ENCODE peak calls at places on chromosomes 7 and 10, in six cellular contexts. Z is gastrocnemius medialis, S is transverse colon, D is prostate gland, L is heart left ventricle, I is esophagus squamous epithelium. V is an unnamed sample. For H3K4me1 and H3K27me3, the result is how much of the 10 kb centered on the place peaks cover.

GRCh38 chr10:29946953-29947700 is 112.3 kb downstream of the JCAD start:
- DNase-seq in Z (peak), S (no peak), D (peak), L (peak), I (no peak), V (peak)

GRCh38 chr10:75600833-75601232 is 169.4 kb downstream of the LRMDA start:
- DNase-seq in Z (no peak), S (no peak), D (no peak), L (no peak), I (no peak), V (no peak)

GRCh38 chr7:71574153-71574894 is 442.4 kb downstream of the GALNT17 start:
- DNase-seq in Z (no peak), S (no peak), D (no peak), L (no peak), I (no peak), V (no peak)

GRCh38 chr7:100680589-100681271 is 7.2 kb downstream of the GNB2 start:
- DNase-seq in Z (no peak), S (peak), D (no peak), L (no peak), I (no peak), V (peak)

GRCh38 chr10:93061594-93062498 is 1.2 kb downstream of the CYP26C1 start:
- DNase-seq in Z (no peak), S (no peak), D (no peak), L (no peak), I (no peak), V (no peak)

GRCh38 chr7:72406820-72407403 is 5.2 kb downstream of the CALN1 start:
- DNase-seq in Z (no peak), S (no peak), D (no peak), L (no peak), I (no peak), V (no peak)

GRCh38 chr7:101378808-101379207 is 16.1 kb downstream of the COL26A1 start:
- DNase-seq in Z (no peak), S (no peak), D (peak), L (peak), I (no peak), V (no peak)

GRCh38 chr10:86674912-86675311 is 6.6 kb downstream of the LDB3 start:
- DNase-seq in Z (peak), S (no peak), D (no peak), L (no peak), I (no peak), V (no peak)

GRCh38 chr10:63376560-63377304 is 89.0 kb downstream of the JMJD1C start:
- DNase-seq in Z (no peak), S (no peak), D (no peak), L (no peak), I (no peak), V (no peak)

GRCh38 chr10:67670401-67670800 is 25.6 kb downstream of the CTNNA3 start:
- DNase-seq in Z (no peak), S (no peak), D (no peak), L (no peak), I (no peak), V (no peak)

GRCh38 chr10:44962870-44963738 is 3.5 kb downstream of the RASSF4 start:
- DNase-seq in Z (peak), S (peak), D (no peak), L (no peak), I (no peak), V (no peak)

GRCh38 chr7:4484545-4484944 is 197.6 kb upstream of the FOXK1 start:
- DNase-seq in Z (no peak), S (no peak), D (no peak), L (no peak), I (no peak), V (no peak)

GRCh38 chr7:97733276-97734206 is 1.7 kb downstream of the TAC1 start:
- DNase-seq in Z (no peak), S (no peak), D (no peak), L (peak), I (no peak), V (no peak)

GRCh38 chr7:101783381-101784181 is 33.8 kb upstream of the CUX1 start:
- DNase-seq in Z (no peak), S (no peak), D (no peak), L (no peak), I (no peak), V (no peak)

GRCh38 chr10:71435571-71436267 is 39.0 kb downstream of the CDH23 start:
- DNase-seq in Z (no peak), S (peak), D (no peak), L (peak), I (no peak), V (peak)

GRCh38 chr10:59709472-59710125 is at the start of gene SLC16A9:
- DNase-seq in Z (peak), S (peak), D (peak), L (peak), I (no peak), V (peak)

GRCh38 chr10:78451592-78451991 is 417.9 kb downstream of the RPS24 start:
- DNase-seq in Z (no peak), S (no peak), D (no peak), L (peak), I (no peak), V (no peak)

GRCh38 chr7:17371656-17372524 is 73.4 kb downstream of the AHR start:
- DNase-seq in Z (no peak), S (no peak), D (no peak), L (no peak), I (no peak), V (peak)

GRCh38 chr10:34666008-34666700 is 148.9 kb downstream of the PARD3 start:
- DNase-seq in Z (peak), S (peak), D (peak), L (peak), I (no peak), V (peak)

GRCh38 chr7:148435715-148436114 is 154.9 kb upstream of the C7orf33 start:
- DNase-seq in Z (no peak), S (no peak), D (no peak), L (no peak), I (no peak), V (no peak)

GRCh38 chr7:88566174-88566729 is 193.2 kb upstream of the ZNF804B start:
- DNase-seq in Z (no peak), S (no peak), D (no peak), L (no peak), I (no peak), V (no peak)

GRCh38 chr7:36366649-36367560 is 22.8 kb upstream of the ANLN start:
- DNase-seq in Z (peak), S (peak), D (peak), L (peak), I (peak), V (peak)

GRCh38 chr7:151469281-151469680 is 29.3 kb upstream of the CRYGN start:
- DNase-seq in Z (no peak), S (peak), D (no peak), L (no peak), I (no peak), V (no peak)

GRCh38 chr10:110827410-110827809 is 44.3 kb upstream of the PDCD4 start:
- DNase-seq in Z (no peak), S (no peak), D (no peak), L (no peak), I (no peak), V (no peak)

GRCh38 chr7:139099181-139099947 is 10.2 kb downstream of the ZC3HAV1 start:
- DNase-seq in Z (no peak), S (no peak), D (no peak), L (no peak), I (no peak), V (no peak)

GRCh38 chr10:17793823-17794759 is 15.1 kb upstream of the MRC1 start:
- DNase-seq in Z (no peak), S (no peak), D (no peak), L (no peak), I (no peak), V (no peak)

GRCh38 chr10:121848082-121848481 is 79.7 kb downstream of the ATE1 start:
- DNase-seq in Z (no peak), S (no peak), D (no peak), L (no peak), I (no peak), V (no peak)

GRCh38 chr7:76997381-76998262 is 34.5 kb downstream of the SPDYE17 start:
- DNase-seq in Z (no peak), S (no peak), D (no peak), L (no peak), I (no peak), V (no peak)

DNA sequence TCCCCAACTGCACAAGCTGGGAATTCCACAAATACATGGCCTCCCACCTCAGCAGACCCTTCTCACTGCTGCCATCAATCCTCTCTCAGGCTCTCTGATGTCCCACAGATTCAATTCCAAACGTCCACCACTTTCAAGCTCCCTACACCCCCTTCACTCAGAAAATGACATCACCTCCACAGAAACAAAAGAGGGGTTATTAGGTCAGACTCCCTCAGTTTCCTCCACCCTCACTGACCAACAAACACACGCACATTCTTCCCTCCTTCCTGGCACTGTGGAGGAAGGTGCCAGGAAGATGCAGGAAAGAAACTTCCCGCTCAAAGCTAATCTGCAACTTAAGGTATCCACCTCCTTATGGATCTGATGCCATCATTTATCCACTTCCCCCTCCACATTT is 18.3 kb downstream of the ZNF438 start:
- DNase-seq in Z (no peak), S (no peak), D (no peak), L (no peak), I (no peak), V (no peak)
- TF ChIP-seq POLR2A in Z (no peak), S (no peak), D (no peak), L (no peak), I (no peak), V (no peak)

GRCh38 chr7:136452948-136453347 is 415.5 kb upstream of the CHRM2 start:
- DNase-seq in Z (no peak), S (no peak), D (no peak), L (no peak), I (no peak), V (no peak)
- H3K4me1 ChIP-seq in Z (under half), S (under half), D (under half), L (under half), I (under half), V (under half)

DNA sequence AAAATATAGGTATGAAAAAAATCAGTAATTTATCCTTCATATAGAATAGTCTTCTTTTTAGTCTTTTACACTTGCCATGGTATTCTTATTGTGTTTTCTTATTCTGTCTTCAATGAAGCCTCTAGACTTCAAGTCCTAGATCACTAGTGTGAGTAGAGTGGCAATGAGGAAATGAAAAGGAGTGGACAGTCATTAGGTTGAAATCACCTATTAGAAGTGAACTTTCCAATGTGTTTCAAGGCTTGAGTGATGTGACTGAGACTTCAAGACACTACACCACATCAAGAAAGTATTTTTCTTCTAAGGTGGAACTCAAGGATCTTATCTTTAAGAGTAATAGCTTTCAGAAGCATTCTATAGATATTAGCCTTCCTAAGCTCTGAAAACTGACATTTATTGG is 357.8 kb upstream of the MBL2 start:
- DNase-seq in Z (no peak), S (no peak), D (no peak), L (no peak), I (no peak), V (no peak)
- H3K27me3 ChIP-seq in Z (under half), S (under half), D (under half), L (under half), I (under half), V (under half)

GRCh38 chr10:69464401-69464800 is 13.1 kb downstream of the TSPAN15 start:
- DNase-seq in Z (no peak), S (no peak), D (no peak), L (no peak), I (no peak), V (no peak)

GRCh38 chr10:69465457-69466157 is 14.3 kb downstream of the TSPAN15 start:
- DNase-seq in Z (no peak), S (no peak), D (no peak), L (no peak), I (no peak), V (no peak)

GRCh38 chr10:69466158-69466490 is 14.9 kb downstream of the TSPAN15 start:
- DNase-seq in Z (no peak), S (no peak), D (no peak), L (no peak), I (no peak), V (no peak)

GRCh38 chr10:69463886-69464285 is 12.6 kb downstream of the TSPAN15 start:
- DNase-seq in Z (no peak), S (no peak), D (no peak), L (no peak), I (no peak), V (no peak)

GRCh38 chr10:69464801-69465401 is 13.6 kb downstream of the TSPAN15 start:
- DNase-seq in Z (peak), S (peak), D (no peak), L (no peak), I (no peak), V (no peak)
- TF ChIP-seq POLR2A in Z (peak), S (no peak), D (no peak), L (no peak), I (no peak), V (no peak)

DNA sequence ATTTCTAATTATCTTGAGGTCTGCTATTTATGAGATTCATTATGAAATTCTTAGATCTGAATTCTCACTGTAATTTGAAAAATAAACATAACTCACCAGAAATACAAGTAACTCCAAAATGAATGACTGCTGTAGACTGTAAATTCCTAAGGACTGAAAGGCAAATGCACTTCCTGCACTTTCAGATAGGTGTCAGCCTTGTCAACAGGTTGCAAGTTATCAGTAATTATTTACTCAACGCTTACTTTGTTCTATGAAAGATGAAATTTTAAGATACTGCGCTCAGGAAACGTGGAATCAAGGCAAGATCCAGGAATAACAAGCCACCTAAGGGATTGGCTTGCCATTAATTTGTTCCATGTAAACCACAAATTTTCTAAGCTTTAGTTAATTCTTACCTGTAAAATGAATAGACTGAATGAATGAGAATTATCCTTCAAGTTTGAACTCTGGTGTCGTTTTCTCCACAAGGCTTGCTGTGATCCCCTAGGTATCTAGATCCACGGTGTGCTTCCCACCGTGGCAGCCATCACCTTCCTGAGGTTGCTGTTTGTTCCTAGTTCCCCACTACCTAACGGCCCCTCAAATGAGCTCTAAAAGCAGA is 12.6 kb downstream of the DHX32 start:
- DNase-seq in Z (no peak), S (peak), D (no peak), L (no peak), I (no peak), V (no peak)
- H3K4me1 ChIP-seq in Z (under half), S (under half), D (under half), L (under half), I (under half), V (under half)

GRCh38 chr7:73773700-73774517 is 3.8 kb upstream of the CLDN3 start:
- DNase-seq in Z (no peak), S (peak), D (no peak), L (no peak), I (no peak), V (no peak)
- H3K27me3 ChIP-seq in Z (under half), S (under half), D (under half), L (under half), I (under half), V (under half)

GRCh38 chr7:1004018-1004880 is 21.3 kb downstream of the CYP2W1 start:
- DNase-seq in Z (no peak), S (no peak), D (no peak), L (no peak), I (no peak), V (no peak)
- TF ChIP-seq POLR2A in Z (no peak), S (no peak), D (no peak), L (no peak), I (no peak), V (no peak)